ENCODE peak calls at places on chromosome 4, in eight cellular contexts. G is GM06990, I is lower leg skin, A is fibroblast of lung, P is PC-3, F is mucosa of descending colon, Z is osteocyte, S is neural progenitor cell. L is an unnamed sample.

GRCh38 chr4:67452100-67452887 is 93.0 kb downstream of the CENPC start:
- DNase-seq in G (no peak), I (no peak), A (no peak), P (no peak), F (no peak), Z (no peak), S (no peak), L (no peak)

GRCh38 chr4:140172960-140173359 is 19.0 kb upstream of the MAML3 start:
- DNase-seq in G (no peak), I (no peak), A (no peak), P (no peak), F (no peak), Z (no peak), S (no peak), L (no peak)

GRCh38 chr4:113979157-113979972 is at the start of gene ARSJ:
- DNase-seq in G (no peak), I (peak), A (peak), P (peak), F (peak), Z (peak), S (peak), L (peak)

GRCh38 chr4:44446801-44447562 is 1.6 kb downstream of the KCTD8 start:
- DNase-seq in G (no peak), I (no peak), A (no peak), P (no peak), F (peak), Z (no peak), S (peak), L (peak)

GRCh38 chr4:152509595-152510209 is 26.2 kb downstream of the FBXW7 start:
- DNase-seq in G (peak), I (no peak), A (no peak), P (no peak), F (no peak), Z (no peak), S (no peak), L (no peak)

GRCh38 chr4:53192017-53192416 is 173.8 kb downstream of the SCFD2 start:
- DNase-seq in G (no peak), I (no peak), A (no peak), P (no peak), F (no peak), Z (no peak), S (no peak), L (no peak)

GRCh38 chr4:69930768-69931167 is at the start of gene CSN1S1:
- DNase-seq in G (no peak), I (no peak), A (no peak), P (no peak), F (no peak), Z (no peak), S (no peak), L (no peak)

GRCh38 chr4:138225477-138225876 is 16.7 kb downstream of the SLC7A11 start:
- DNase-seq in G (no peak), I (no peak), A (no peak), P (no peak), F (no peak), Z (no peak), S (no peak), L (no peak)

GRCh38 chr4:19936471-19936870 is 315.2 kb upstream of the SLIT2 start:
- DNase-seq in G (no peak), I (no peak), A (peak), P (no peak), F (no peak), Z (no peak), S (no peak), L (no peak)

GRCh38 chr4:7425591-7426468 is 8.9 kb downstream of the PSAPL1 start:
- DNase-seq in G (no peak), I (peak), A (no peak), P (no peak), F (peak), Z (peak), S (no peak), L (no peak)

GRCh38 chr4:7430368-7430964 is 4.3 kb downstream of the PSAPL1 start:
- DNase-seq in G (no peak), I (peak), A (no peak), P (peak), F (peak), Z (no peak), S (peak), L (no peak)

GRCh38 chr4:110088670-110089069 is 109.7 kb downstream of the ELOVL6 start:
- DNase-seq in G (peak), I (no peak), A (peak), P (peak), F (no peak), Z (no peak), S (no peak), L (no peak)

GRCh38 chr4:37639551-37640293 is 46.5 kb downstream of the RELL1 start:
- DNase-seq in G (no peak), I (no peak), A (peak), P (no peak), F (no peak), Z (no peak), S (no peak), L (no peak)

GRCh38 chr4:3411676-3412075 is 30.1 kb upstream of the HGFAC start:
- DNase-seq in G (no peak), I (peak), A (no peak), P (no peak), F (no peak), Z (no peak), S (no peak), L (no peak)

GRCh38 chr4:109861271-109861670 is 13.4 kb downstream of the LRIT3 start:
- DNase-seq in G (no peak), I (no peak), A (no peak), P (no peak), F (no peak), Z (no peak), S (no peak), L (no peak)

GRCh38 chr4:113077611-113078010 is 28.2 kb downstream of the ANK2 start:
- DNase-seq in G (no peak), I (no peak), A (no peak), P (no peak), F (no peak), Z (no peak), S (peak), L (no peak)

GRCh38 chr4:82753238-82753637 is 45.4 kb downstream of the SCD5 start:
- DNase-seq in G (no peak), I (no peak), A (no peak), P (no peak), F (no peak), Z (no peak), S (no peak), L (no peak)

GRCh38 chr4:72312032-72312650 is 256.9 kb downstream of the ADAMTS3 start:
- DNase-seq in G (no peak), I (peak), A (peak), P (peak), F (peak), Z (no peak), S (peak), L (no peak)

GRCh38 chr4:23401572-23401971 is 488.3 kb downstream of the PPARGC1A start:
- DNase-seq in G (no peak), I (no peak), A (no peak), P (peak), F (no peak), Z (no peak), S (no peak), L (no peak)

GRCh38 chr4:26069218-26069617 is 155.2 kb downstream of the SMIM20 start:
- DNase-seq in G (no peak), I (no peak), A (peak), P (peak), F (no peak), Z (no peak), S (peak), L (peak)

GRCh38 chr4:175927121-175927520 is 115.1 kb upstream of the GPM6A start:
- DNase-seq in G (peak), I (no peak), A (no peak), P (no peak), F (no peak), Z (no peak), S (no peak), L (peak)

DNA sequence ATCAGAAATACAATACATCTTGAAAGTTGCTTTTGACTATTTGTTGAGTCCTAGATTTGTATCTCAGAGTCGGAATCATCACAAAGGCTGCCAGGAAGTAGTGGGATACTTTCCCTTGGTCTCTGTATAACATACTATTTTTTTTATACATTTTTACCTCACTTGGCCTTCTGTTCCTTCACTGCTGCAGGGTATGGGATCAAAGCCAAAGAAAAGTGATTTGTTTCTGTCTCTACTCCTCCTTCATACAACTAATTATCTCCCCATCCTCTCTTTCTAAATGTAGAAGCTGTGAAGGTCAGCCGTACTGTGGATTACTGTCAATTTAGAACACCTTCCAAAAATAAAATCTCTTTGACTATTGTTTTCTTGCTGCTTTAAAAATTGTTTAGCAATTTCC is 24.9 kb downstream of the PALLD start:
- DNase-seq in G (no peak), I (no peak), A (no peak), P (no peak), F (no peak), Z (no peak), S (no peak), L (no peak)
- TF ChIP-seq CTCF in G (no peak), I (no peak), A (no peak), P (no peak), F (no peak), Z (no peak), S (no peak), L (no peak)

GRCh38 chr4:123997116-123997515 is 600.5 kb downstream of the SPRY1 start:
- DNase-seq in G (no peak), I (no peak), A (no peak), P (peak), F (no peak), Z (no peak), S (peak), L (no peak)
- TF ChIP-seq CTCF in G (no peak), I (no peak), A (no peak), P (no peak), F (no peak), Z (no peak), S (no peak), L (no peak)

GRCh38 chr4:89253935-89254334 is 53.7 kb downstream of the GPRIN3 start:
- DNase-seq in G (no peak), I (no peak), A (no peak), P (no peak), F (no peak), Z (no peak), S (no peak), L (no peak)
- TF ChIP-seq CTCF in G (no peak), I (no peak), A (no peak), P (no peak), F (no peak), Z (no peak), S (no peak), L (no peak)

GRCh38 chr4:115596265-115597001 is 483.0 kb upstream of the NDST4 start:
- DNase-seq in G (no peak), I (no peak), A (no peak), P (no peak), F (no peak), Z (no peak), S (no peak), L (no peak)
- TF ChIP-seq CTCF in G (no peak), I (no peak), A (no peak), P (no peak), F (no peak), Z (no peak), S (no peak), L (no peak)

DNA sequence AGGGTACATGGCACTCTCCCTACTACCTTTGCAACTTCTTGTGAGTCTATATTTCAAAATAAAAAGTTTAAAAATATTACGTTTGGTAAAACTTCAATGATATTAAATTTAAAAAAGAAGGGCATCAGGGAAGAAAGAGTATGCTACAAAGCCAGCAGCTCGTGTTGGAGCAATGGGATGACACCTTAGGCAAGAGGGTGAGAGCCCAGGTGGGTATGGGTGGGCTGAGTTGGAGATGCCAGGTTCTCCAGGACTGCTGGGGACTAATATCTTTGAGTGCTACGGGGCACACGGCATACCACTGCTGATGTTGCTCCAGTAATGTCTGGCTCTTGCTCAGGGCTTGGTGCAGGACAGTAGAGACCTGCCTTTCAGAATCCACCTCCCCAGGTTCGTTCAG is 132.4 kb downstream of the EVC2 start:
- DNase-seq in G (no peak), I (no peak), A (no peak), P (no peak), F (no peak), Z (no peak), S (no peak), L (no peak)
- TF ChIP-seq CTCF in G (no peak), I (no peak), A (no peak), P (no peak), F (no peak), Z (no peak), S (no peak), L (no peak)

GRCh38 chr4:122576261-122577188 is 44.3 kb downstream of the IL21 start:
- DNase-seq in G (no peak), I (no peak), A (peak), P (peak), F (no peak), Z (no peak), S (peak), L (peak)
- TF ChIP-seq CTCF in G (peak), I (no peak), A (peak), P (peak), F (no peak), Z (peak), S (peak), L (peak)

L was measured in GM10248.